ENCODE peak calls at places on chromosomes 3 and 15, in five cellular contexts. E is HCT116, A is PC-3, K is GM23338, Q is GM23248. D is an unnamed sample.

GRCh38 chr15:98676586-98677270 is 28.4 kb downstream of the IGF1R start:
- DNase-seq in Q (no peak), E (no peak), A (no peak), K (no peak), D (no peak)

GRCh38 chr15:88331291-88331690 is 74.8 kb upstream of the NTRK3 start:
- DNase-seq in A (peak; percentile 33), Q (peak; percentile 60), E (peak; percentile 72), K (peak; percentile 94), D (peak; percentile 72)

GRCh38 chr3:8945890-8946590 is 17.2 kb downstream of the RAD18 start:
- DNase-seq in K (no peak), A (no peak), E (no peak), Q (no peak), D (no peak)

GRCh38 chr15:57198654-57199241 is 177.6 kb upstream of the CGNL1 start:
- DNase-seq in E (no peak), A (peak; percentile 28), K (peak; percentile 93), Q (no peak), D (no peak)

GRCh38 chr15:29278436-29279099 is 8.9 kb upstream of the NSMCE3 start:
- DNase-seq in E (peak; percentile 64), K (no peak), Q (peak; percentile 91), A (peak; percentile 83), D (no peak)

GRCh38 chr3:179760944-179761343 is 108.1 kb downstream of the USP13 start:
- DNase-seq in A (peak; percentile 73), Q (peak; percentile 49), K (no peak), E (no peak), D (no peak)

GRCh38 chr3:80770106-80771079 is 991.1 kb downstream of the GBE1 start:
- DNase-seq in A (peak; percentile 86), E (no peak), K (peak; percentile 55), Q (peak; percentile 82), D (no peak)

GRCh38 chr15:20642054-20642767 is 100.6 kb upstream of the GOLGA6L6 start:
- DNase-seq in E (no peak), A (no peak), Q (no peak), K (no peak), D (no peak)

GRCh38 chr15:91135201-91136130 is 35.4 kb downstream of the SV2B start:
- DNase-seq in A (no peak), Q (no peak), E (no peak), K (no peak), D (peak; percentile 58)

GRCh38 chr15:51375966-51376640 is 34.6 kb downstream of the GLDN start:
- DNase-seq in K (no peak), Q (peak; percentile 77), E (no peak), A (peak; percentile 76), D (no peak)

GRCh38 chr15:49627407-49627877 is 6.6 kb downstream of the DTWD1 start:
- DNase-seq in Q (peak; percentile 92), E (peak; percentile 56), A (peak; percentile 85), K (no peak), D (no peak)

GRCh38 chr3:108527827-108528226 is 17.4 kb upstream of the MYH15 start:
- DNase-seq in K (no peak), A (no peak), E (no peak), Q (no peak), D (no peak)
- TF ChIP-seq EZH2phosphoT487 in K (no peak), A (no peak), E (no peak), Q (no peak), D (no peak)

GRCh38 chr15:31223478-31224350 is 102.9 kb upstream of the KLF13 start:
- DNase-seq in K (peak; percentile 16), Q (no peak), A (no peak), E (no peak), D (no peak)
- TF ChIP-seq EZH2 in K (no peak), Q (peak; percentile 58), A (no peak), E (no peak), D (no peak)

DNA sequence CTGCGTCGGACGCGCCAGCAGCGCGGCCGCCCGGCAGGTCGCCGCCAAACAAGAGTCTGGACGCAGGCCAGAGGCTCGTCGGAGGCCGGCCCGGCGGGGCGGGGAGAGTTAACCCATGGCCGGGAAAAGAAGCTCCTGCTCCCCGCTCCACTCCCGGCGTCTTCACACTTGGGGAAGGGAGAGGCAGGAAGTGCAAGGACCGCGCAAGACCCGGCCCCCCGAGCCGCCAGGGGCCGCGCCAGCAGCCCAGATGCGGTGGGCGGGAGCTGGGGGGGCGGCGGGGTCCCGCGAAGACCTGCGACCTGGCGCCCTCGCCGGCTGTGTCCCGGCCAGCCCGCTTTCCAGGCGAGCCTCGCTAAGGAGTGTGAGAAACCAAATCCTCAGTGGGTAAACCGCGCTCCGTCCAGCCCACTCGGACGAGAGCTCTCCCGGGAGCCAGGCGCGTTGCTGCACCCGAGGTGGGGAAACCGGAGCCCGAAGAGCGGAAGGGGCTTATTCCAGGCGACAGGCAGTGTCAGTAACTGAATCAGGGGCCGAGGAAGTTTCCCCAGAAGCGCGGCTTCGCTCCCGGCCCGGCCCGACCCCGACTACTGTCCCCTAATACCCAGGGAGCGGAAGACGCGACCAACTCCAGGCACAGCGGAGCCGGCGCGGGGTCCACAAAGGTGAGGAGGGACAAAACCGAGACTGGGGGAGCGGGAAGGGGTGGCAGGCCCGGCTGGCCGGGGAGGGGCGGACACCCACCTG is 714 bp downstream of the ADAMTS7 start:
- DNase-seq in E (no peak), A (peak; percentile 56), Q (peak; percentile 59), K (peak; percentile 63), D (no peak)
- TF ChIP-seq EZH2phosphoT487 in E (no peak), A (no peak), Q (peak; percentile 25), K (no peak), D (no peak)

DNA sequence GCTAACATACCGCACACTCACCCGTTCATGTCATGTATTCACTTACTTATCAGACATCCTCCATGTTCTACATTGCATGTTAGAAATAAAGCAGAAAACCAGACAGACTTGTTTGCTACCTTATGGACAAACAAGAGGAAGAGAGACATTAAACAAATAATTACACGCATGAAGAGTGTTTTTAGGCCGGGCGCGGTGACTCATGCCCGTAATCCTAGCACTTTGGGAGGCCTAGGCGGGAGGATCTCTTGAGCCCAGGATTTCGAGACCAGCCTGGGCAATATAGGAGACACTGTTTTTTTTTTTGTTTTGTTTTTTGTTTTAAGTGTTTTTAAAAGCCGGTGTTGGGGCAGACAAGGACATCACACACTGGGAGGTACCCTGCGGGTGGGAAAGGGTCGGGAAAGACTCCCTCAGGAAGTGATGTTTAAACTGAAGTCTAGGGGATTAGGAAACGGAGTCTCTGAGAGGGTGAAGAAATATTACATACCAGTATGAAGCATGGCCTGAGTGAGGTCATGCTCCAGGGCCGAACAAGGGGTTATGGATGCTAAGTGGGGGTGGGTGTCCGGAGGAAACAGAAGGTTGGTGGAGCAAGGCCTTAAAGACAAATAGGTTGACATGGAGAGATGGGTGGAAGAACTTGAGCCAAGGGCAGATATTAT is 2.1 kb upstream of the USP3 start:
- DNase-seq in E (no peak), Q (peak; percentile 44), A (peak; percentile 87), K (no peak), D (no peak)
- TF ChIP-seq EZH2 in E (no peak), Q (no peak), A (no peak), K (peak; percentile 29), D (no peak)

GRCh38 chr15:75925440-75925839 is 21.8 kb downstream of the FBXO22 start:
- DNase-seq in A (no peak), E (no peak), K (no peak), Q (no peak), D (no peak)

GRCh38 chr15:75927601-75928000 is 23.9 kb downstream of the FBXO22 start:
- DNase-seq in K (no peak), E (no peak), A (no peak), Q (no peak), D (no peak)

GRCh38 chr15:75929799-75930565 is 26.3 kb downstream of the FBXO22 start:
- DNase-seq in A (no peak), E (no peak), K (no peak), Q (no peak), D (peak; percentile 77)

GRCh38 chr15:75930866-75931265 is 27.2 kb downstream of the FBXO22 start:
- DNase-seq in A (no peak), E (no peak), Q (no peak), K (no peak), D (no peak)

DNA sequence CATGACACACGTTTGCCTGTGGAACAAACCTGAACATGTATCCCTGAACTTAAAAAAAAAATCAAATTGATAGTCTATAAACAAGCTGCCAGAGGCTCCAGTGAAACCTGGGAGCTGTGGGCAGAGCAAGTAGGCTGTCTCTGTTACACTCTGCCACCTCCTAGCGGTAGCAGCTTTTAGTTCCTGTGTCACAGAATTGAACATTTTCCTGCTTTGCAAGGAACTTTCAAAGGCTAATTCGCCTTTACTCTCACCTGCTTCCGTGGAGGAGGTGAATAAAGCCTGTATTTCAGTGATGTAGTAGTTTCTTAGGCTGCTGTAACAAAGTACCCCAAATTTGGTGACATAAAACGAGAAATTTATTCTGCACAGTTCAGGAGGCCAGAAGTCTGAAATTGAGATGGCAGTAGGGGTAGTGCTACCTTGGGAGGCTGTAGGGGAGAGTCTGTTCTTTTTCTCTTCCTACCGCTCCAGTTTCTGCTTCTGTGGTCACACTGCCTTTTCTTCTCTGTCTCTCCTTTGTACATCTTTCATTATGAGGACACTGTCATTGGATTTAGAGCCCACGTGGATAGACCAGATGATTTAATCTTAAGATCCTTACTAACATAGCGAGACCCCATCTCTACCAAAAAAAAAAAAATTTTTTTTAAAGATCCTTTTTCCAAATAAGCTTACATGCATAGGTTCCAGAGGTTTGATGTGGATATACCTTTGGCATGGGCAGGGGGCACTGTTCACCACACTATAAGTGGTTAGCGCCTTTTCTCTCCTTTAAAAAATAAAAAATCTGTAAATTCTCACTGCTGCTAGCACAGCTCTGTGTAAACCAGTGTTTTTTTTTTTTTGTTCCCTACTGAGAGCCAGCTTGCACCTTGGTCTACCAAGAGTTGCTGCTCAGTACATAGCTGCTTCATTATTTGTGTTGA is 25.3 kb downstream of the FBXO22 start:
- DNase-seq in Q (peak; percentile 35), E (peak; percentile 10), K (peak; percentile 88), A (peak; percentile 32), D (peak; percentile 74)
- TF ChIP-seq EZH2phosphoT487 in Q (no peak), E (no peak), K (no peak), A (no peak), D (no peak)

DNA sequence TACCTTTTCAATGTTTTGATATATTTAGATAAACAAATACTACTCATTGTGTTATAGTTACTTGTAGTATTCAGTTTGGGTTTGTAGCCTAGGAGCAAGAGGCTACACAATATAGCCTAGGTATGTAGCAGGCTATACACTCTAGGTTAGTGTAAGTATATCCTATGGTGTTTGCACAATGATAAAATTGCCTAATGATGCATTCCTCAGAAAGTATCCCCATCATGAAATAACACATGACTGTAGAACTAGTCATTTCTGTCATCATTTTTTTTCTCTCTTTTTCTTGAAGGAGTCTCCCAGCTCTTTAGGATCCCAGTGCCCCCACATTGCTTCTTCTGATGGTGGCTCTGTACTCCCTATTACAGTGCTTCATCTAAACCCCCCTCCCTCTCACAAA is 157.7 kb upstream of the CADPS start:
- DNase-seq in E (no peak), Q (peak; percentile 59), K (no peak), A (no peak), D (no peak)
- TF ChIP-seq EZH2 in E (no peak), Q (no peak), K (no peak), A (no peak), D (no peak)

DNA sequence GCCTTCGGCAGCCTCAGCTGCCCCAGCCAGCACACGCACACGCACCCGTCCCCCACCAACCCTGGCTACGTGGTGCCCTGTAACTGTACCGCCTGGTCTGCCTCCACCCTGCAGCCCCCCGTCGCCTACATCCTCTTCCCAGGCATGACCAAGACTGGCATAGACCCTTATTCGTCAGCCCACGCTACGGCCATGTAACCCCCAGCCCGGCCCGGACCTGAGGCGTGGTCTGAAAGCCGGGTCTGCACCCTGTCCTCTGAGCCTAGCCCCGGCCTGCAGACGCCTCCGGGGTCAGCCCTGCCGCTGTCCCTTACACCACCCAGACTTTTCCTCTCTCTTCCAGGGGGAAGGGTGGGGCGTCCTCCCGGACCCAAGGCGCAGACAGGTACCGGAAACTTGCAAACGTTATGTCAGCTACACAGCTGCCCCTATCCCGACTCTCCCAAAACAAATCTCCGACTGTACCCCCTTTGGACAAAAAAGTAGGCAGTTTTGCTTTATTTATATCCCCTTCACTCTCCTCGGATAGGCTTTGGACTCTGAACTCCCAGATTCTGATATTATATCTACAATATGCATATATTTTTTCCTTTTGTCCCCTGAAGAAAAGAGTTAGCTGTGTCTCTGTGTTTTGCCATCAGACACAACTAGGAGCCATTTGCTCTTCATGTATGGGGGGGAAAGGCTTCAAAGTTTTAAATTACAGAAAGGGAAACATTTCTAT is 1.4 kb downstream of the SOX14 start:
- DNase-seq in A (no peak), K (peak; percentile 41), Q (no peak), E (no peak), D (no peak)
- TF ChIP-seq EZH2phosphoT487 in A (no peak), K (peak; percentile 18), Q (no peak), E (no peak), D (no peak)